ENCODE peak calls at places on chromosomes 11 and 22, in four cellular contexts. I is T-cell, G is neuronal stem cell, P is NCI-H774. C is an unnamed sample.

GRCh38 chr11:63709336-63709735 is 28.0 kb downstream of the RTN3 start:
- DNase-seq in I (no peak), G (no peak), P (no peak), C (no peak)

GRCh38 chr11:132872223-132872622 is 660.1 kb downstream of the OPCML start:
- DNase-seq in I (no peak), G (no peak), P (no peak), C (no peak)

GRCh38 chr11:2150206-2150847 is 10.7 kb downstream of the INS start:
- DNase-seq in I (no peak), G (peak; percentile 78), P (no peak), C (peak; percentile 40)

GRCh38 chr11:69471329-69472052 is 10.0 kb upstream of the LINC01488 start:
- DNase-seq in I (no peak), G (peak; percentile 68), P (no peak), C (no peak)

GRCh38 chr11:2140411-2141400 is 1.5 kb upstream of the IGF2 start:
- DNase-seq in I (no peak), G (no peak), P (no peak), C (no peak)

GRCh38 chr11:73156114-73156513 is 14.0 kb upstream of the FCHSD2 start:
- DNase-seq in I (no peak), G (no peak), P (no peak), C (no peak)

GRCh38 chr11:111937859-111938258 is 716 bp downstream of the DIXDC1 start:
- DNase-seq in I (no peak), G (no peak), P (no peak), C (no peak)

GRCh38 chr11:6925636-6926207 is 504 bp upstream of the ZNF215 start:
- DNase-seq in I (no peak), G (no peak), P (peak; percentile 36), C (no peak)

GRCh38 chr11:64441127-64441526 is 82.2 kb downstream of the RPS6KA4 start:
- DNase-seq in I (no peak), G (no peak), P (no peak), C (no peak)

GRCh38 chr11:7688238-7688826 is 15.0 kb upstream of the CYB5R2 start:
- DNase-seq in I (no peak), G (no peak), P (no peak), C (no peak)

GRCh38 chr11:79626135-79626748 is 185.4 kb upstream of the TENM4 start:
- DNase-seq in I (no peak), G (no peak), P (no peak), C (no peak)

GRCh38 chr11:36391062-36391461 is 95.0 kb downstream of the PRR5L start:
- DNase-seq in I (no peak), G (no peak), P (no peak), C (no peak)

GRCh38 chr11:47158242-47158641 is 18.4 kb downstream of the ARFGAP2 start:
- DNase-seq in I (no peak), G (no peak), P (no peak), C (no peak)

GRCh38 chr11:125357551-125357950 is 138.5 kb downstream of the FEZ1 start:
- DNase-seq in I (no peak), G (no peak), P (no peak), C (no peak)

GRCh38 chr11:31802990-31803812 is 7.9 kb downstream of the PAX6 start:
- DNase-seq in I (no peak), G (no peak), P (no peak), C (no peak)

GRCh38 chr11:116558504-116559252 is 214.1 kb downstream of the BUD13 start:
- DNase-seq in I (no peak), G (no peak), P (no peak), C (no peak)

GRCh38 chr11:128732471-128733277 is 38.8 kb downstream of the FLI1 start:
- DNase-seq in I (no peak), G (no peak), P (no peak), C (no peak)

GRCh38 chr11:110467556-110467955 is 37.8 kb downstream of the FDX1 start:
- DNase-seq in I (no peak), G (no peak), P (no peak), C (no peak)

GRCh38 chr11:112655386-112655785 is 305.8 kb upstream of the NCAM1 start:
- DNase-seq in I (no peak), G (no peak), P (no peak), C (peak; percentile 56)

GRCh38 chr11:3166268-3167142 is 1.4 kb upstream of the OSBPL5 start:
- DNase-seq in I (no peak), G (no peak), P (no peak), C (no peak)

GRCh38 chr22:47221840-47222615 is 459.6 kb downstream of the TBC1D22A start:
- DNase-seq in I (no peak), G (no peak), P (no peak), C (no peak)

GRCh38 chr11:2206291-2206690 is 34.7 kb upstream of the TH start:
- DNase-seq in I (no peak), G (no peak), P (no peak), C (no peak)

GRCh38 chr11:29538339-29539036 is 478.3 kb downstream of the KCNA4 start:
- DNase-seq in I (no peak), G (no peak), P (no peak), C (no peak)

GRCh38 chr11:115581871-115582639 is 77.8 kb upstream of the CADM1 start:
- DNase-seq in I (no peak), G (no peak), P (peak; percentile 72), C (no peak)

C was measured in AG09319.